ENCODE peak calls at places on chromosomes 7 and 10, in ten cellular contexts. G, S, T, R, I, D, K, X, L and Z are unnamed samples.

GRCh38 chr10:14244801-14245211 is 85.9 kb downstream of the FRMD4A start:
- DNase-seq in G (no peak), S (no peak), T (no peak), R (peak), I (peak), D (no peak), K (no peak), X (no peak), L (no peak), Z (no peak)

GRCh38 chr10:77899080-77899477 is 27.5 kb downstream of the DLG5 start:
- DNase-seq in G (no peak), S (peak), T (no peak), R (peak), I (peak), D (no peak), K (peak), X (no peak), L (no peak), Z (peak)

GRCh38 chr10:109668137-109668536 is 255.2 kb downstream of the XPNPEP1 start:
- DNase-seq in G (no peak), S (no peak), T (no peak), R (no peak), I (no peak), D (no peak), K (no peak), X (no peak), L (no peak), Z (no peak)

GRCh38 chr7:104208421-104208780 is 588 bp upstream of the ORC5 start:
- DNase-seq in G (no peak), S (no peak), T (no peak), R (no peak), I (no peak), D (no peak), K (no peak), X (no peak), L (no peak), Z (no peak)

GRCh38 chr10:72075184-72076115 is 12.9 kb downstream of the SPOCK2 start:
- DNase-seq in G (peak), S (no peak), T (no peak), R (peak), I (no peak), D (no peak), K (no peak), X (no peak), L (no peak), Z (no peak)

GRCh38 chr7:42494722-42495121 is 257.7 kb upstream of the GLI3 start:
- DNase-seq in G (no peak), S (no peak), T (peak), R (no peak), I (no peak), D (no peak), K (no peak), X (peak), L (no peak), Z (no peak)

GRCh38 chr7:3076163-3076562 is 32.5 kb upstream of the CARD11 start:
- DNase-seq in G (no peak), S (no peak), T (no peak), R (no peak), I (no peak), D (no peak), K (no peak), X (no peak), L (no peak), Z (no peak)

GRCh38 chr10:50508315-50509051 is 115.3 kb downstream of the SGMS1 start:
- DNase-seq in G (no peak), S (peak), T (peak), R (no peak), I (no peak), D (no peak), K (no peak), X (no peak), L (no peak), Z (no peak)

GRCh38 chr7:109641445-109641844 is 1071.8 kb downstream of the DNAJB9 start:
- DNase-seq in G (no peak), S (no peak), T (no peak), R (no peak), I (no peak), D (no peak), K (no peak), X (no peak), L (no peak), Z (no peak)

GRCh38 chr7:6226194-6226799 is 46.1 kb downstream of the CYTH3 start:
- DNase-seq in G (no peak), S (peak), T (no peak), R (peak), I (peak), D (no peak), K (no peak), X (no peak), L (no peak), Z (no peak)

GRCh38 chr7:81361769-81362168 is 408.1 kb downstream of the HGF start:
- DNase-seq in G (no peak), S (no peak), T (no peak), R (no peak), I (peak), D (no peak), K (no peak), X (no peak), L (no peak), Z (no peak)

GRCh38 chr7:116665447-116665996 is 6.5 kb upstream of the MET start:
- DNase-seq in G (no peak), S (no peak), T (no peak), R (no peak), I (no peak), D (no peak), K (no peak), X (no peak), L (no peak), Z (no peak)

GRCh38 chr7:132503415-132503814 is 72.9 kb downstream of the PLXNA4 start:
- DNase-seq in G (peak), S (no peak), T (no peak), R (no peak), I (no peak), D (no peak), K (no peak), X (no peak), L (no peak), Z (no peak)

GRCh38 chr10:124745678-124746077 is 1.5 kb upstream of the FAM53B start:
- DNase-seq in G (no peak), S (peak), T (no peak), R (peak), I (peak), D (peak), K (no peak), X (no peak), L (peak), Z (no peak)

GRCh38 chr10:124744047-124744687 is at the start of gene FAM53B:
- DNase-seq in G (peak), S (peak), T (peak), R (no peak), I (peak), D (peak), K (no peak), X (peak), L (peak), Z (no peak)

GRCh38 chr10:124746992-124747391 is 2.8 kb upstream of the FAM53B start:
- DNase-seq in G (no peak), S (peak), T (no peak), R (peak), I (no peak), D (no peak), K (no peak), X (no peak), L (no peak), Z (no peak)

GRCh38 chr10:124744688-124745055 is 494 bp upstream of the FAM53B start:
- DNase-seq in G (no peak), S (no peak), T (no peak), R (peak), I (peak), D (no peak), K (no peak), X (no peak), L (no peak), Z (no peak)

GRCh38 chr10:124745257-124745656 is 1.1 kb upstream of the FAM53B start:
- DNase-seq in G (no peak), S (no peak), T (no peak), R (no peak), I (no peak), D (no peak), K (no peak), X (no peak), L (no peak), Z (no peak)
- H3K4me3 ChIP-seq in G (no peak), S (no peak), T (no peak), R (peak), I (no peak), D (peak), K (no peak), X (no peak), L (peak), Z (no peak)

DNA sequence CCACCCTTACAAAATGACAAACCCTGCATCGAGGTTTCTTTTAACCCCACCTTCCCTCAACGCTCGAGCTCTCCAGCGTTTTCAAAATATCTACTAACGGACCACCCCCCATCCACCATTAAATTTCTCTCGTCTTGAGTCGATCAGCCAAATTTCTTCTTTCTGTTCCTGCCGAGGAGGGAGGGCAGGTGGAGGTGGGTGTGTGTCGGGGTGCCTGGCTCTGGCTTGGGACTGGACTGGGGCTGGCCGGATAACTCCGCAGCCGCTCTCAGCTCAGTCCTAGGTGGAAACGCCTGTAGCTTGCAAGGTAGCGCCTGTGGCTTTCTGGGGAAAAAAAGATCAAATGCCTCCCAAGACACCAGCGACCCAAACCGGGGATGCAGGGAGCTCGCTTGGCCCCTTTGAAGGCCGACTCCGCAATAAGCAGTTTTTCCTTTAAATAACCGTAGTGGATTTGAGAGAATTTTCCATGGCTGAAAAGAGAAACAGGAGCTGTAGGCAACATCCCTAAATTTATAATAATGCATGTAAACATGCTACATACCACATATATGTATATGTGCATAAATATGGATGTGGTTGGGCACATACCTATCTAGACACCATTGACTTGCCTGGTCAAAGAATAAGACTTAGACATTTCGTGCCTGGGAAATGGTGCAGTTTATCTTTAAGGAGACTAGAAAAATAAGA is 1.9 kb upstream of the TMEM178B start:
- DNase-seq in G (no peak), S (no peak), T (no peak), R (no peak), I (no peak), D (no peak), K (no peak), X (no peak), L (peak), Z (no peak)
- H3K4me3 ChIP-seq in G (peak), S (no peak), T (peak), R (no peak), I (peak), D (peak), K (peak), X (peak), L (peak), Z (peak)

GRCh38 chr7:158130023-158130409 is 457.6 kb downstream of the PTPRN2 start:
- DNase-seq in G (no peak), S (no peak), T (no peak), R (no peak), I (no peak), D (no peak), K (no peak), X (no peak), L (no peak), Z (no peak)
- H3K4me3 ChIP-seq in G (no peak), S (no peak), T (no peak), R (no peak), I (no peak), D (no peak), K (no peak), X (no peak), L (no peak), Z (no peak)

GRCh38 chr10:56622335-56622973 is 261.4 kb upstream of the ZWINT start:
- DNase-seq in G (no peak), S (peak), T (peak), R (no peak), I (no peak), D (peak), K (no peak), X (no peak), L (no peak), Z (no peak)
- H3K4me3 ChIP-seq in G (no peak), S (no peak), T (peak), R (peak), I (no peak), D (peak), K (no peak), X (no peak), L (no peak), Z (no peak)